ENCODE peak calls at places on chromosomes 1 and 21, in five cellular contexts. N is IMR-90, H is mesenchymal stem cell, C is neuronal stem cell, K is H1. L is an unnamed sample.

GRCh38 chr1:8214501-8215173 is 103.3 kb upstream of the SLC45A1 start:
- DNase-seq in N (no peak), H (no peak), C (no peak), K (no peak), L (no peak)

GRCh38 chr1:155794605-155795265 is 62.3 kb downstream of the GON4L start:
- DNase-seq in N (peak), H (peak), C (no peak), K (no peak), L (no peak)

GRCh38 chr1:210394281-210394798 is 65.6 kb downstream of the HHAT start:
- DNase-seq in N (peak), H (peak), C (no peak), K (no peak), L (no peak)

GRCh38 chr1:107942829-107943228 is 22.2 kb downstream of the VAV3 start:
- DNase-seq in N (no peak), H (no peak), C (no peak), K (no peak), L (no peak)

GRCh38 chr1:68827261-68827660 is 330.4 kb upstream of the DEPDC1 start:
- DNase-seq in N (no peak), H (no peak), C (no peak), K (no peak), L (no peak)

GRCh38 chr1:96772972-96773371 is 51.4 kb downstream of the PTBP2 start:
- DNase-seq in N (no peak), H (no peak), C (no peak), K (no peak), L (no peak)

GRCh38 chr1:231233735-231234417 is 7.1 kb upstream of the GNPAT start:
- DNase-seq in N (no peak), H (no peak), C (no peak), K (no peak), L (no peak)

GRCh38 chr1:79161077-79161476 is 154.5 kb upstream of the ADGRL4 start:
- DNase-seq in N (peak), H (peak), C (no peak), K (no peak), L (peak)

GRCh38 chr1:97904528-97904927 is 16.3 kb downstream of the DPYD start:
- DNase-seq in N (peak), H (peak), C (no peak), K (no peak), L (peak)

GRCh38 chr1:110211503-110212164 is 1.5 kb downstream of the KCNC4 start:
- DNase-seq in N (no peak), H (no peak), C (no peak), K (peak), L (no peak)

GRCh38 chr1:147625274-147625986 is 44.9 kb downstream of the ACP6 start:
- DNase-seq in N (no peak), H (no peak), C (no peak), K (no peak), L (no peak)

GRCh38 chr1:196997428-196997827 is 20.1 kb downstream of the CFHR5 start:
- DNase-seq in N (peak), H (peak), C (no peak), K (no peak), L (no peak)

GRCh38 chr1:180956028-180956640 is 43.4 kb downstream of the KIAA1614 start:
- DNase-seq in N (no peak), H (no peak), C (no peak), K (no peak), L (no peak)

GRCh38 chr1:45843474-45843905 is 40.1 kb downstream of the MAST2 start:
- DNase-seq in N (peak), H (peak), C (no peak), K (no peak), L (no peak)

GRCh38 chr1:64650411-64650810 is 94.5 kb upstream of the RAVER2 start:
- DNase-seq in N (peak), H (peak), C (no peak), K (no peak), L (no peak)

GRCh38 chr1:11753555-11754208 is 8.3 kb upstream of the C1orf167 start:
- DNase-seq in N (no peak), H (peak), C (no peak), K (no peak), L (no peak)

GRCh38 chr1:110879758-110880606 is 7.0 kb downstream of the CD53 start:
- DNase-seq in N (no peak), H (no peak), C (no peak), K (no peak), L (peak)

GRCh38 chr1:240399381-240399780 is 212.6 kb downstream of the GREM2 start:
- DNase-seq in N (peak), H (peak), C (no peak), K (no peak), L (peak)

GRCh38 chr1:155455588-155456195 is 106.9 kb downstream of the ASH1L start:
- DNase-seq in N (peak), H (peak), C (peak), K (no peak), L (no peak)

GRCh38 chr1:151193304-151193703 is 3.3 kb upstream of the VPS72 start:
- DNase-seq in N (no peak), H (no peak), C (no peak), K (no peak), L (no peak)

GRCh38 chr1:246447501-246447900 is 59.6 kb downstream of the SMYD3 start:
- DNase-seq in N (peak), H (peak), C (no peak), K (no peak), L (no peak)

GRCh38 chr1:31855038-31855845 is 39.4 kb upstream of the SPOCD1 start:
- DNase-seq in N (peak), H (peak), C (no peak), K (no peak), L (peak)

GRCh38 chr21:36236052-36236730 is 79.6 kb downstream of the DOP1B start:
- DNase-seq in N (no peak), H (no peak), C (no peak), K (no peak), L (no peak)

GRCh38 chr1:45971922-45972321 is 160.5 kb downstream of the PIK3R3 start:
- DNase-seq in N (no peak), H (no peak), C (no peak), K (no peak), L (no peak)

GRCh38 chr1:6734579-6735397 is 33.2 kb upstream of the DNAJC11 start:
- DNase-seq in N (peak), H (peak), C (no peak), K (no peak), L (peak)

GRCh38 chr1:188463919-188464318 is 1635.2 kb downstream of the PLA2G4A start:
- DNase-seq in N (peak), H (no peak), C (no peak), K (no peak), L (no peak)

GRCh38 chr1:116766616-116767469 is 12.6 kb downstream of the CD2 start:
- DNase-seq in N (no peak), H (no peak), C (no peak), K (no peak), L (peak)

GRCh38 chr1:33758698-33759097 is 105.2 kb upstream of the HMGB4 start:
- DNase-seq in N (peak), H (no peak), C (no peak), K (no peak), L (no peak)

GRCh38 chr1:22711591-22712501 is 1.2 kb downstream of the EPHB2 start:
- DNase-seq in N (peak), H (peak), C (no peak), K (no peak), L (peak)

GRCh38 chr1:36115931-36116330 is 9.1 kb downstream of the COL8A2 start:
- DNase-seq in N (peak), H (no peak), C (no peak), K (no peak), L (no peak)

GRCh38 chr21:33031562-33031961 is 5.8 kb downstream of the OLIG2 start:
- DNase-seq in N (no peak), H (no peak), C (no peak), K (no peak), L (no peak)

DNA sequence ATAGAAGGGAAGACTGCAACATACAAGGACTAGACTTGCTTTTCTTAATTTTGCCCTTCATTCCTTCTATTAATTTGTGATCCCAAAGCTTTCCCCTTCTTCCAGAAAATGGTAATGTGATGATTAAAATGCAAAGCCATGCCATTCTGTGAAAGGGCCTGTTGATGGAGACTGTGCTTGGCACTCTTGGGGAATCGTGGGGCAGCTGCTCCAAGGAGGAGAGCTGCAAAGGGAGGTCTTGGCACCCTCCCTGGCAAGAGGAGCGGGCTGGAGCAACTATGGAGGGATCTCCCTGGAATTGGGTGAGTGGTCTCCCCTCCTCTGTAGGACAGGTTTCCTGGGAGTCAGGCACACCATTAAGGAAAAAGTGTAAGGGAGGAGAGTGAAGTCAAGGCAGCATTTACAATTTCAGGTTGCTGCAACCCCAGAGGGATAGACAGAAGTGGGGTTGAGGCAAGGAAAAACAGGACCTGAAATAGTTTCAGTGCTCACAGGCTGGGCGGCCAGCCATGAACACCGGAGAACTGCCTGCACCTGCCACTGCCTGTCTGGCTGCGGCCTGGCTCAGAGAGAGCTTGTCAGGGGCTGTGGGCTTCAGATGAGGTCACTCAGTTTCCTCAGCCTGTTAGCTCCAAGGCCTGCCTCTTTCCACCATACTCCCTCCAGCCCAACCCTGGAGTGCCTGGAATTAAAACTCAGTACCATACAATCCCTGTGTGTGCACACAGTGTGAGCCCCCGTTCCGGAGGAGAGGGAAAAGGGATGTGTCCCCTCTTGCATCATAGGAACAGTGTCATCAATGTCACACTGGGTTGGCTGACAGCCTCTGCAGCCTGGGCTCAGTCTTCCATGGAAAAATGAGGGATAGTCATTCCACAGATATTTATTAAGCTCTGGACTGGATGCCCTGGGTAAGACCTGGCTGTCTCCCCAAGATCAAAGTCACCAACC is 16.4 kb downstream of the CACNA1S start:
- DNase-seq in N (no peak), H (no peak), C (no peak), K (no peak), L (no peak)
- H3K14ac ChIP-seq in N (no peak), H (no peak), C (no peak), K (no peak), L (no peak)

GRCh38 chr1:3677411-3677944 is 25.2 kb downstream of the TP73 start:
- DNase-seq in N (no peak), H (no peak), C (no peak), K (no peak), L (no peak)
- H3K4me3 ChIP-seq in N (no peak), H (no peak), C (no peak), K (no peak), L (no peak)

DNA sequence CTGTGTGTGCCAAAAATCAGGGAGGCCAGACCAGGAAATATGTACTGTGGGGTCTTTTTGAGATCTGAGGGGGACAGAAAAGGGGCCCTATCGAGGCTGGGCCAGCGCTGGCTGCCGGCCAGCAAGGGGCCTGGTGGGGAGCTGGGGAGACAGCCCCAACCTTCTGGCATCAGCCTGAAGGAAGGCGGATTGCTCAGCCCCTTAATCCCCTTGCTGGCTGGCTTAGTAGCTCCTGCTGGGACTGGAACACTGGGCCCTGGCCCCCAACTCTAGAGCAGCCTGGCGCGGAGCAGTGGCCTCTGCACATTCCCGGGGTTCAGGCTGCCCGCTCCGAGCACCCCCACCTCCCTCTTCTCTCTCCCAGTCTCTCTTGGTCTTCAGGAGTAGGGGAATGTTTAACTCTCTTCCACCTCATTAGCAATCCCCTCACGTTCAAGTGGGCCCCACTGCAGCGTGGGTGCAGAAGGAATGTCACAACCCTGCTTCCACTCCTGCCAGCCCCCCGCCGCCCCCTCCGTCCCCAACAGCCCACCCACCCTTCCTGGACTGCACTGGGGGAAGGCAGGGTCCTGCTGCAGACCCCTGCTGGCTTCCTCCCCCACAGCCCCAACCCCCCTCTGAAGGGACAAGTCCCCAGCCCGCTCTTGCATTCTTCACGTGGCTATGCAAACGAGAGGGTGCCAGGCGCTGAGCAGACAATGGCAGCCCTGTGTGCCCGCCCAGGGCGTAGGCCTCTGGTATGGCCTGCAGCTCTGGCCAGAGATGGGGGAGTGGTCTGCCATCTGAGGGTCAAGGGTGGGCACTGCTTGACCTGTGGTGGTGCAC is 932 bp upstream of the CLDN19 start:
- DNase-seq in N (no peak), H (no peak), C (no peak), K (no peak), L (no peak)
- H3K14ac ChIP-seq in N (no peak), H (no peak), C (no peak), K (no peak), L (no peak)

GRCh38 chr1:146021046-146021445 is 489 bp downstream of the HJV start:
- DNase-seq in N (no peak), H (no peak), C (no peak), K (no peak), L (no peak)

GRCh38 chr1:146016891-146017290 is 4.6 kb downstream of the HJV start:
- DNase-seq in N (no peak), H (no peak), C (no peak), K (no peak), L (no peak)

GRCh38 chr1:146021622-146022402 is at the start of gene HJV:
- DNase-seq in N (no peak), H (no peak), C (no peak), K (no peak), L (no peak)

GRCh38 chr1:146020058-146020738 is 1.3 kb downstream of the HJV start:
- DNase-seq in N (no peak), H (no peak), C (no peak), K (no peak), L (no peak)

DNA sequence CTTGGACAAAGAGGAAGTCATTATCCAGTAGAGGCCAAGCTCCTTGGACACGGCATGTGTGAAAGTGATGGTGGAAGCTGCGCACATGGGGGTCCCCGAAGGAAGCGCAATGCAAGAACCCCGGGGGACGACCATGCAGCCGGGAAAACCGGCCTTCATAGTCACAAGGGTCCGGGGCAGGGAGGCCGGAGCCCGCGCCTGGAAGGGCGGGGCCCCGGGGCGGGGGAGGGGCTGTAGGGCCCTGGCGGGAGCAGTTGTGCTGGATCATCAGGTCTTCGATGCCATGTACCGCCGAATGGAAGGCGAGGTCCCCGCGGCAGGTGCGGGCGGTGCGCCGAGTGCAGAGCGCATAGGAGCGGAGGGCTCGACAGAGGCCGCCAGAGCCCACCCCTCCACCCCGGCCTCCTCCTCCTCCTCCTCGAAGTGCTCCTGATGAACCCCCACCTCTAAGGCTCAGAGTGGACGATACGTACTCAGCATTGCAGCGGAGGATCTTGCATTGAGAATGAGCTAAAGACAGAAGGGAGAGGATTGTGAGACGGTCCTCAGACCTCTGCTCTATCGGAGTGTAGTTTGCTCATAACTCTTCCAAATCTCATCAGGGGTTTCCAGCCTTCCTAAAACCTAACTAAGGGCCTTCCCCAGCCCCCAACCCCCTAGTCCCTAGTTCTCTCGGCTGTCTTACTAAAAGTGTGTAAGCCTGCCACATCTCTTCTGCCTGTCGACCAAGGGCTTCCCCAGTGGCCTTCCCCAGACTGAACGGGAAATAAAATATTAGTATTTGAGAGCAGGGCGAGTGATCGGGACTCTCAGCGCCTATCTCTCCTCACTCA is 2.1 kb downstream of the HJV start:
- DNase-seq in N (no peak), H (no peak), C (no peak), K (peak), L (no peak)
- H3K4me3 ChIP-seq in N (no peak), H (peak), C (peak), K (peak), L (no peak)

GRCh38 chr21:42463861-42464515 is 32.0 kb downstream of the RSPH1 start:
- DNase-seq in N (peak), H (peak), C (peak), K (peak), L (peak)
- H3K14ac ChIP-seq in N (no peak), H (no peak), C (no peak), K (no peak), L (no peak)

GRCh38 chr1:40396420-40396819 is 22.9 kb downstream of the SMAP2 start:
- DNase-seq in N (no peak), H (no peak), C (no peak), K (no peak), L (no peak)
- H3K4me3 ChIP-seq in N (no peak), H (no peak), C (no peak), K (no peak), L (no peak)

GRCh38 chr21:31538821-31539220 is 120.7 kb upstream of the SOD1 start:
- DNase-seq in N (no peak), H (no peak), C (no peak), K (no peak), L (no peak)

GRCh38 chr21:31545036-31545435 is 114.5 kb upstream of the SOD1 start:
- DNase-seq in N (no peak), H (no peak), C (no peak), K (no peak), L (peak)

GRCh38 chr21:31546402-31547155 is 112.9 kb upstream of the SOD1 start:
- DNase-seq in N (no peak), H (no peak), C (no peak), K (no peak), L (no peak)

GRCh38 chr21:31537872-31538576 is 121.5 kb upstream of the SOD1 start:
- DNase-seq in N (no peak), H (no peak), C (no peak), K (peak), L (no peak)

DNA sequence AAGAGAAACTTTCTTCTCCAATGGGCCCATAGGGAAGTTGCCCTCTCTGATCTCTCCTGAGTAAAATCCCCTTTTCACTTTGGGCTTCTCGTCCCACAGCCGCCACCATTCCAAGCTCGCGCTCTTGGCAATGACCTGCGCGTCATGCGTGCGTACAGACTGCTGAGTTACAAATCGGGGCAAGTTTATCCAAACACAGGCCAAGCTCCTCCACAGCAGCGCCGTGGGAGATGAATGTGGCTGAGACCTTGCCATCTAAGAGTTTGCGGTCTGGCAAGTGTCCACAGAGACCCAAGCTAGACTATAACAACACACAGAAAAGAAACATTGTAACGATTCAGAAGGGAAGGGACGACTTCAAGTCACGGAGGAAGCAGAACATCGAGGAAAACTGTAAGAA is 116.3 kb upstream of the SOD1 start:
- DNase-seq in N (peak), H (peak), C (no peak), K (no peak), L (peak)
- H3K14ac ChIP-seq in N (no peak), H (no peak), C (no peak), K (no peak), L (no peak)

DNA sequence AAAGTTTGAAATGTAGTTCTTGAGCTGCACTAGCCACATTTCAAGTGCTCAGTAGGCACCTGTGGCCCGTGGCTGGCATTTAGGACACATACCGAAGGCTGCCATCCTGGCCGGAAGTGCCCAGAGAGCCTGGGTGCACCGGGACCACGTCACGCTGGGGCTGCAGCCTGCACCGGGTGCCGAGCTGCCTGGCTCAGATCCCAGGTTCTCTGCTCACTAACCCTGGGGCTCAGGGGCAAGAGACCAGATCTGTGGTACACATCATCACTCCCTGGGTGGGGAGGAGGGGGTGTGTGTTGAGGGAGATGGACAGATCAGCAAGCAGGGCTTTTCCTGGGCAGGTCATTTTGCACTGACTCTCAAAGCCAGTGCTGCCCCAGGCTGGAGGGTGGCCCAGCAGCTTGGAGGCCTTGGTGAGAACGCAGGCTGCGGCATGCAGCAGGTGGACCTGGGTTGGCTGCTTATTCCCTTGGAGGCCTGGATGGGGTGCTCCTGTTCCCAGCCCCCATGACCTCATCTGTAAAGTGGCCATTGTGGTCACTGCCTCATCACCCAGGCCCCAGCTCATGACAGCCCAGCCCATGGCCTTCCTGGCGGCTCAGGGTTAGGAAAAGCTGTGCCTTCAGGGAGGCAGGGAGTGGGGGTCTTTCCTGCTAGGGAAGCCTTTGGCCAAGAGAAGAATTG is 23.6 kb downstream of the TMEM201 start:
- DNase-seq in N (no peak), H (no peak), C (no peak), K (no peak), L (no peak)
- H3K4me3 ChIP-seq in N (no peak), H (no peak), C (no peak), K (no peak), L (no peak)

L was measured in trophoblast cell.